ENCODE peak calls at places on chromosomes 1 and 21, in eight cellular contexts. One of them, this sample, is unnamed. For H3K36me3, the result is how much of the 10 kb centered on the place peaks cover.

GRCh38 chr1:151006331-151007052 is at the start of gene MINDY1:
- DNase-seq in HCT116: peak
- DNase-seq in tibial artery: peak
- DNase-seq in BJ: peak
- DNase-seq in psoas muscle: peak
- DNase-seq in GM06990: peak
- DNase-seq in stomach: peak
- DNase-seq in left ventricle myocardium inferior: peak
- DNase-seq in this sample: peak

GRCh38 chr1:160309183-160309535 is 24.2 kb upstream of the PEX19 start:
- DNase-seq in HCT116: no peak
- DNase-seq in tibial artery: no peak
- DNase-seq in BJ: no peak
- DNase-seq in psoas muscle: no peak
- DNase-seq in GM06990: no peak
- DNase-seq in stomach: no peak
- DNase-seq in left ventricle myocardium inferior: no peak
- DNase-seq in this sample: no peak

GRCh38 chr1:47211796-47212269 is 20.2 kb downstream of the TAL1 start:
- DNase-seq in HCT116: no peak
- DNase-seq in tibial artery: peak
- DNase-seq in BJ: no peak
- DNase-seq in psoas muscle: no peak
- DNase-seq in GM06990: no peak
- DNase-seq in stomach: no peak
- DNase-seq in left ventricle myocardium inferior: peak
- DNase-seq in this sample: peak

GRCh38 chr1:161910516-161911077 is 113.1 kb downstream of the OLFML2B start:
- DNase-seq in HCT116: no peak
- DNase-seq in tibial artery: no peak
- DNase-seq in BJ: peak
- DNase-seq in psoas muscle: no peak
- DNase-seq in GM06990: no peak
- DNase-seq in stomach: no peak
- DNase-seq in left ventricle myocardium inferior: no peak
- DNase-seq in this sample: no peak

GRCh38 chr21:46515109-46515508 is 56.4 kb downstream of the DIP2A start:
- DNase-seq in HCT116: no peak
- DNase-seq in tibial artery: no peak
- DNase-seq in BJ: no peak
- DNase-seq in psoas muscle: peak
- DNase-seq in GM06990: no peak
- DNase-seq in stomach: peak
- DNase-seq in left ventricle myocardium inferior: peak
- DNase-seq in this sample: no peak

GRCh38 chr1:222730866-222731265 is 6.1 kb upstream of the FAM177B start:
- DNase-seq in HCT116: no peak
- DNase-seq in tibial artery: no peak
- DNase-seq in BJ: no peak
- DNase-seq in psoas muscle: no peak
- DNase-seq in GM06990: no peak
- DNase-seq in stomach: no peak
- DNase-seq in left ventricle myocardium inferior: no peak
- DNase-seq in this sample: no peak

GRCh38 chr1:28565040-28565439 is 12.2 kb downstream of the TRNAU1AP start:
- DNase-seq in HCT116: no peak
- DNase-seq in tibial artery: no peak
- DNase-seq in BJ: no peak
- DNase-seq in psoas muscle: no peak
- DNase-seq in GM06990: no peak
- DNase-seq in stomach: no peak
- DNase-seq in left ventricle myocardium inferior: no peak
- DNase-seq in this sample: no peak

GRCh38 chr1:56638248-56638647 is 6.9 kb upstream of the PRKAA2 start:
- DNase-seq in HCT116: no peak
- DNase-seq in tibial artery: no peak
- DNase-seq in BJ: no peak
- DNase-seq in psoas muscle: no peak
- DNase-seq in GM06990: no peak
- DNase-seq in stomach: no peak
- DNase-seq in left ventricle myocardium inferior: no peak
- DNase-seq in this sample: no peak

GRCh38 chr21:35658242-35658641 is 402.1 kb downstream of the SETD4 start:
- DNase-seq in HCT116: no peak
- DNase-seq in tibial artery: no peak
- DNase-seq in BJ: peak
- DNase-seq in psoas muscle: no peak
- DNase-seq in GM06990: no peak
- DNase-seq in stomach: no peak
- DNase-seq in left ventricle myocardium inferior: no peak
- DNase-seq in this sample: no peak

GRCh38 chr1:163999131-163999530 is 559.9 kb upstream of the PBX1 start:
- DNase-seq in HCT116: no peak
- DNase-seq in tibial artery: no peak
- DNase-seq in BJ: no peak
- DNase-seq in psoas muscle: no peak
- DNase-seq in GM06990: no peak
- DNase-seq in stomach: no peak
- DNase-seq in left ventricle myocardium inferior: no peak
- DNase-seq in this sample: no peak

GRCh38 chr1:230068952-230069684 is 2.1 kb downstream of the GALNT2 start:
- DNase-seq in HCT116: no peak
- DNase-seq in tibial artery: no peak
- DNase-seq in BJ: no peak
- DNase-seq in psoas muscle: no peak
- DNase-seq in GM06990: no peak
- DNase-seq in stomach: peak
- DNase-seq in left ventricle myocardium inferior: no peak
- DNase-seq in this sample: no peak

GRCh38 chr1:16905112-16905855 is 9.5 kb downstream of the RNU1-2 start:
- DNase-seq in HCT116: peak
- DNase-seq in tibial artery: peak
- DNase-seq in BJ: peak
- DNase-seq in psoas muscle: no peak
- DNase-seq in GM06990: peak
- DNase-seq in stomach: no peak
- DNase-seq in left ventricle myocardium inferior: no peak
- DNase-seq in this sample: no peak

GRCh38 chr1:200233393-200233792 is 176.4 kb downstream of the ZNF281 start:
- DNase-seq in HCT116: no peak
- DNase-seq in tibial artery: no peak
- DNase-seq in BJ: no peak
- DNase-seq in psoas muscle: no peak
- DNase-seq in GM06990: no peak
- DNase-seq in stomach: no peak
- DNase-seq in left ventricle myocardium inferior: no peak
- DNase-seq in this sample: no peak

GRCh38 chr1:15758537-15758936 is at the start of gene FBLIM1:
- DNase-seq in HCT116: no peak
- DNase-seq in tibial artery: no peak
- DNase-seq in BJ: no peak
- DNase-seq in psoas muscle: no peak
- DNase-seq in GM06990: no peak
- DNase-seq in stomach: no peak
- DNase-seq in left ventricle myocardium inferior: no peak
- DNase-seq in this sample: no peak

GRCh38 chr1:195495720-195496635 is 1112.3 kb downstream of the KCNT2 start:
- DNase-seq in HCT116: no peak
- DNase-seq in tibial artery: no peak
- DNase-seq in BJ: no peak
- DNase-seq in psoas muscle: no peak
- DNase-seq in GM06990: no peak
- DNase-seq in stomach: no peak
- DNase-seq in left ventricle myocardium inferior: no peak
- DNase-seq in this sample: no peak

GRCh38 chr1:225652726-225653462 is at the start of gene ENAH:
- DNase-seq in HCT116: no peak
- DNase-seq in tibial artery: peak
- DNase-seq in BJ: no peak
- DNase-seq in psoas muscle: peak
- DNase-seq in GM06990: peak
- DNase-seq in stomach: peak
- DNase-seq in left ventricle myocardium inferior: peak
- DNase-seq in this sample: peak

GRCh38 chr1:155466996-155467395 is 95.6 kb downstream of the ASH1L start:
- DNase-seq in HCT116: no peak
- DNase-seq in tibial artery: no peak
- DNase-seq in BJ: peak
- DNase-seq in psoas muscle: no peak
- DNase-seq in GM06990: no peak
- DNase-seq in stomach: no peak
- DNase-seq in left ventricle myocardium inferior: no peak
- DNase-seq in this sample: no peak

GRCh38 chr21:38766987-38767722 is 38.6 kb upstream of the ETS2 start:
- DNase-seq in HCT116: no peak
- DNase-seq in tibial artery: no peak
- DNase-seq in BJ: no peak
- DNase-seq in psoas muscle: no peak
- DNase-seq in GM06990: peak
- DNase-seq in stomach: peak
- DNase-seq in left ventricle myocardium inferior: no peak
- DNase-seq in this sample: no peak

DNA sequence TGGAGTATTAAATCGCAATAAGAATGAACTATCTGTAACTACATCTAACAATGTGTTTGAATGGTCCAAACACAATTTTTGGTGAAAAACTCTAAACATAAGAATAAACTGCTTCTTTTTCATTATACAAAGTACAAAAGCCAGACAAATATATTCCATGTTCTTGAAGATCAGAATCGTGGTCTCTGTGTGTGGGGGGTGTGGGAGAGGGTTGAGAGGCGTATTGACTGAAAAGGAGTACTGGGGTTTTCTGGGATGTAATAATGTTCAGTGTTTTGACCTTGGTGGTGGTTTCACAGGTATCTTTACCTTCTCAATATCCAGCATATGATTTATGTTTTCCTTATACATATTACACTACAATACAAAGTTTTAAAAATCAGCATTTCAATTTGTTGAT is 764 bp upstream of the CFH start:
- DNase-seq in HCT116: no peak
- DNase-seq in tibial artery: no peak
- DNase-seq in BJ: no peak
- DNase-seq in psoas muscle: no peak
- DNase-seq in GM06990: no peak
- DNase-seq in stomach: no peak
- DNase-seq in left ventricle myocardium inferior: no peak
- DNase-seq in this sample: no peak
- H3K4me3 ChIP-seq in HCT116: no peak
- H3K4me3 ChIP-seq in tibial artery: no peak
- H3K4me3 ChIP-seq in BJ: no peak
- H3K4me3 ChIP-seq in psoas muscle: peak
- H3K4me3 ChIP-seq in GM06990: no peak
- H3K4me3 ChIP-seq in stomach: no peak
- H3K4me3 ChIP-seq in left ventricle myocardium inferior: no peak
- H3K4me3 ChIP-seq in this sample: no peak

GRCh38 chr1:228494391-228494790 is 7.2 kb downstream of the RNF187 start:
- DNase-seq in HCT116: no peak
- DNase-seq in tibial artery: no peak
- DNase-seq in BJ: no peak
- DNase-seq in psoas muscle: no peak
- DNase-seq in GM06990: no peak
- DNase-seq in stomach: no peak
- DNase-seq in left ventricle myocardium inferior: no peak
- DNase-seq in this sample: no peak
- H3K36me3 ChIP-seq in HCT116: under half
- H3K36me3 ChIP-seq in tibial artery: under half
- H3K36me3 ChIP-seq in BJ: under half
- H3K36me3 ChIP-seq in psoas muscle: half or more
- H3K36me3 ChIP-seq in GM06990: under half
- H3K36me3 ChIP-seq in stomach: half or more
- H3K36me3 ChIP-seq in left ventricle myocardium inferior: half or more
- H3K36me3 ChIP-seq in this sample: under half

GRCh38 chr1:33123266-33123665 is 42.3 kb downstream of the AZIN2 start:
- DNase-seq in HCT116: no peak
- DNase-seq in tibial artery: no peak
- DNase-seq in BJ: no peak
- DNase-seq in psoas muscle: no peak
- DNase-seq in GM06990: no peak
- DNase-seq in stomach: no peak
- DNase-seq in left ventricle myocardium inferior: no peak
- DNase-seq in this sample: no peak

GRCh38 chr1:33127001-33127823 is 46.3 kb downstream of the AZIN2 start:
- DNase-seq in HCT116: peak
- DNase-seq in tibial artery: peak
- DNase-seq in BJ: peak
- DNase-seq in psoas muscle: peak
- DNase-seq in GM06990: peak
- DNase-seq in stomach: peak
- DNase-seq in left ventricle myocardium inferior: peak
- DNase-seq in this sample: peak

GRCh38 chr1:33128781-33129180 is 47.8 kb downstream of the AZIN2 start:
- DNase-seq in HCT116: no peak
- DNase-seq in tibial artery: no peak
- DNase-seq in BJ: no peak
- DNase-seq in psoas muscle: no peak
- DNase-seq in GM06990: no peak
- DNase-seq in stomach: no peak
- DNase-seq in left ventricle myocardium inferior: no peak
- DNase-seq in this sample: no peak

GRCh38 chr1:33130297-33130696 is 49.3 kb downstream of the AZIN2 start:
- DNase-seq in HCT116: no peak
- DNase-seq in tibial artery: no peak
- DNase-seq in BJ: no peak
- DNase-seq in psoas muscle: peak
- DNase-seq in GM06990: no peak
- DNase-seq in stomach: no peak
- DNase-seq in left ventricle myocardium inferior: no peak
- DNase-seq in this sample: no peak

DNA sequence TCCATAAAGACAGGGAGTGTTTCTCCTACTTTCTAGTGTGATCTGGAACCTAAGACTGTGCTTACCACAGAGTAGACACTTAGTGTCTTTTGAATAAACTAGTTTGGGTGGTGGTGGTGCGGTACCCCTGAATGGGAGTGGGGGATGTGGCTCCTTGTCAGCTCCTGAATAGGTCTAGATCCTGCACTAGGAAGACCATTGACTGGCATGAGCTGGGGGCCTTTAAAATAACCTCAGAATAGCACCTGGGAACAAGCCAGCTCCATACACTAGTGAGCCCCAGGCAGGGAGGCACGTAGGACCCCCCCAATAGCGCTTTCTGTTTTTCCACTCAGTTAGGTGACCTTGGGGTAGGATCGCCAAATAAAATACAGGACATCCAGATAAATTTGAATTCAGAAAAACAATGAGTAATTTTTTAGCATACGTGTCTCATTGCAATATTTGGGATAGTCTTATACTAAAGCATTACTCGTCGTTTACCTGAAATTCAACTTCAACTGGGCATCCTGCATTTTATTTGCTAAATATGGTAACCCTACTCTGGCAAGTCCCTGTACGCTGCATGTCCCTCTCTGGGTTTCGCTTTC is 45.6 kb downstream of the AZIN2 start:
- DNase-seq in HCT116: no peak
- DNase-seq in tibial artery: no peak
- DNase-seq in BJ: no peak
- DNase-seq in psoas muscle: no peak
- DNase-seq in GM06990: no peak
- DNase-seq in stomach: no peak
- DNase-seq in left ventricle myocardium inferior: no peak
- DNase-seq in this sample: no peak
- H3K4me3 ChIP-seq in HCT116: peak
- H3K4me3 ChIP-seq in tibial artery: peak
- H3K4me3 ChIP-seq in BJ: peak
- H3K4me3 ChIP-seq in psoas muscle: peak
- H3K4me3 ChIP-seq in GM06990: peak
- H3K4me3 ChIP-seq in stomach: peak
- H3K4me3 ChIP-seq in left ventricle myocardium inferior: peak
- H3K4me3 ChIP-seq in this sample: peak

GRCh38 chr1:242651817-242652216 is 127.3 kb upstream of the PLD5 start:
- DNase-seq in HCT116: no peak
- DNase-seq in tibial artery: no peak
- DNase-seq in BJ: no peak
- DNase-seq in psoas muscle: no peak
- DNase-seq in GM06990: no peak
- DNase-seq in stomach: no peak
- DNase-seq in left ventricle myocardium inferior: no peak
- DNase-seq in this sample: no peak
- H3K36me3 ChIP-seq in HCT116: under half
- H3K36me3 ChIP-seq in tibial artery: under half
- H3K36me3 ChIP-seq in BJ: under half
- H3K36me3 ChIP-seq in psoas muscle: under half
- H3K36me3 ChIP-seq in GM06990: under half
- H3K36me3 ChIP-seq in stomach: under half
- H3K36me3 ChIP-seq in left ventricle myocardium inferior: under half
- H3K36me3 ChIP-seq in this sample: under half

This sample was measured in aorta.